ENCODE peak calls at places on chromosomes 11 and 22, in ten cellular contexts. One of them, this sample, is unnamed.

GRCh38 chr11:78374917-78375316 is 42.7 kb downstream of the GAB2 start:
- DNase-seq in GM12865: no peak
- DNase-seq in cardiac fibroblast: no peak
- DNase-seq in foreskin keratinocyte: no peak
- DNase-seq in spleen: no peak
- DNase-seq in ovary: no peak
- DNase-seq in mammary epithelial cell: no peak
- DNase-seq in testis: no peak
- DNase-seq in heart left ventricle: no peak
- DNase-seq in endothelial cell: no peak
- DNase-seq in this sample: no peak

GRCh38 chr22:32803020-32803758 is 1.7 kb downstream of the TIMP3 start:
- DNase-seq in cardiac fibroblast: no peak
- DNase-seq in foreskin keratinocyte: peak
- DNase-seq in endothelial cell: no peak
- DNase-seq in mammary epithelial cell: peak
- DNase-seq in testis: no peak
- DNase-seq in spleen: no peak
- DNase-seq in ovary: no peak
- DNase-seq in heart left ventricle: no peak
- DNase-seq in GM12865: no peak
- DNase-seq in this sample: no peak

GRCh38 chr22:17105143-17106129 is 15.7 kb downstream of the TMEM121B start:
- DNase-seq in foreskin keratinocyte: no peak
- DNase-seq in spleen: no peak
- DNase-seq in cardiac fibroblast: no peak
- DNase-seq in ovary: no peak
- DNase-seq in endothelial cell: no peak
- DNase-seq in mammary epithelial cell: no peak
- DNase-seq in testis: no peak
- DNase-seq in heart left ventricle: no peak
- DNase-seq in GM12865: no peak
- DNase-seq in this sample: peak

GRCh38 chr22:43363580-43364435 is 20.6 kb upstream of the SCUBE1 start:
- DNase-seq in GM12865: no peak
- DNase-seq in endothelial cell: no peak
- DNase-seq in cardiac fibroblast: no peak
- DNase-seq in mammary epithelial cell: no peak
- DNase-seq in testis: no peak
- DNase-seq in heart left ventricle: no peak
- DNase-seq in spleen: no peak
- DNase-seq in foreskin keratinocyte: no peak
- DNase-seq in ovary: no peak
- DNase-seq in this sample: no peak

GRCh38 chr22:20422271-20422958 is 15.2 kb downstream of the SCARF2 start:
- DNase-seq in mammary epithelial cell: no peak
- DNase-seq in testis: no peak
- DNase-seq in cardiac fibroblast: no peak
- DNase-seq in endothelial cell: no peak
- DNase-seq in ovary: no peak
- DNase-seq in GM12865: no peak
- DNase-seq in foreskin keratinocyte: no peak
- DNase-seq in heart left ventricle: no peak
- DNase-seq in spleen: peak
- DNase-seq in this sample: peak

GRCh38 chr22:30327864-30328345 is 1.2 kb upstream of the TBC1D10A start:
- DNase-seq in testis: no peak
- DNase-seq in cardiac fibroblast: no peak
- DNase-seq in endothelial cell: no peak
- DNase-seq in mammary epithelial cell: peak
- DNase-seq in heart left ventricle: no peak
- DNase-seq in GM12865: no peak
- DNase-seq in foreskin keratinocyte: no peak
- DNase-seq in spleen: no peak
- DNase-seq in ovary: no peak
- DNase-seq in this sample: no peak

GRCh38 chr11:2513441-2513840 is 68.6 kb downstream of the KCNQ1 start:
- DNase-seq in heart left ventricle: no peak
- DNase-seq in cardiac fibroblast: no peak
- DNase-seq in spleen: peak
- DNase-seq in ovary: no peak
- DNase-seq in testis: no peak
- DNase-seq in foreskin keratinocyte: no peak
- DNase-seq in mammary epithelial cell: no peak
- DNase-seq in GM12865: no peak
- DNase-seq in endothelial cell: no peak
- DNase-seq in this sample: peak

GRCh38 chr11:68340003-68340767 is 27.8 kb downstream of the LRP5 start:
- DNase-seq in GM12865: peak
- DNase-seq in foreskin keratinocyte: no peak
- DNase-seq in testis: no peak
- DNase-seq in heart left ventricle: no peak
- DNase-seq in ovary: no peak
- DNase-seq in cardiac fibroblast: no peak
- DNase-seq in endothelial cell: no peak
- DNase-seq in spleen: no peak
- DNase-seq in mammary epithelial cell: no peak
- DNase-seq in this sample: no peak

GRCh38 chr11:3837793-3838192 is 3.0 kb downstream of the RHOG start:
- DNase-seq in foreskin keratinocyte: no peak
- DNase-seq in cardiac fibroblast: peak
- DNase-seq in heart left ventricle: peak
- DNase-seq in mammary epithelial cell: no peak
- DNase-seq in testis: peak
- DNase-seq in ovary: no peak
- DNase-seq in endothelial cell: peak
- DNase-seq in spleen: peak
- DNase-seq in GM12865: peak
- DNase-seq in this sample: no peak

GRCh38 chr22:46081036-46081830 is 69.1 kb upstream of the PPARA start:
- DNase-seq in mammary epithelial cell: peak
- DNase-seq in spleen: peak
- DNase-seq in foreskin keratinocyte: no peak
- DNase-seq in endothelial cell: no peak
- DNase-seq in ovary: no peak
- DNase-seq in cardiac fibroblast: no peak
- DNase-seq in testis: peak
- DNase-seq in GM12865: no peak
- DNase-seq in heart left ventricle: no peak
- DNase-seq in this sample: peak

GRCh38 chr22:46545041-46545796 is 7.8 kb upstream of the CELSR1 start:
- DNase-seq in spleen: peak
- DNase-seq in endothelial cell: no peak
- DNase-seq in testis: no peak
- DNase-seq in foreskin keratinocyte: no peak
- DNase-seq in heart left ventricle: no peak
- DNase-seq in ovary: no peak
- DNase-seq in mammary epithelial cell: peak
- DNase-seq in GM12865: peak
- DNase-seq in cardiac fibroblast: no peak
- DNase-seq in this sample: no peak

GRCh38 chr11:6813651-6814050 is 14.2 kb upstream of the OR6A2 start:
- DNase-seq in foreskin keratinocyte: no peak
- DNase-seq in ovary: no peak
- DNase-seq in mammary epithelial cell: no peak
- DNase-seq in endothelial cell: no peak
- DNase-seq in spleen: no peak
- DNase-seq in GM12865: no peak
- DNase-seq in testis: no peak
- DNase-seq in heart left ventricle: no peak
- DNase-seq in cardiac fibroblast: no peak
- DNase-seq in this sample: no peak

GRCh38 chr22:23315341-23315917 is 135.1 kb downstream of the BCR start:
- DNase-seq in mammary epithelial cell: peak
- DNase-seq in endothelial cell: peak
- DNase-seq in heart left ventricle: peak
- DNase-seq in spleen: peak
- DNase-seq in ovary: peak
- DNase-seq in foreskin keratinocyte: peak
- DNase-seq in testis: peak
- DNase-seq in GM12865: peak
- DNase-seq in cardiac fibroblast: peak
- DNase-seq in this sample: peak

GRCh38 chr11:4087551-4087950 is 7.0 kb upstream of the RRM1 start:
- DNase-seq in heart left ventricle: no peak
- DNase-seq in foreskin keratinocyte: no peak
- DNase-seq in testis: no peak
- DNase-seq in ovary: no peak
- DNase-seq in spleen: no peak
- DNase-seq in endothelial cell: no peak
- DNase-seq in GM12865: no peak
- DNase-seq in cardiac fibroblast: no peak
- DNase-seq in mammary epithelial cell: no peak
- DNase-seq in this sample: no peak

GRCh38 chr22:25448435-25449051 is 115.9 kb upstream of the GRK3 start:
- DNase-seq in cardiac fibroblast: peak
- DNase-seq in testis: no peak
- DNase-seq in GM12865: peak
- DNase-seq in mammary epithelial cell: peak
- DNase-seq in foreskin keratinocyte: no peak
- DNase-seq in endothelial cell: no peak
- DNase-seq in ovary: no peak
- DNase-seq in spleen: no peak
- DNase-seq in heart left ventricle: no peak
- DNase-seq in this sample: no peak

GRCh38 chr11:67422894-67423293 is 5.4 kb upstream of the RPS6KB2 start:
- DNase-seq in spleen: no peak
- DNase-seq in endothelial cell: no peak
- DNase-seq in ovary: no peak
- DNase-seq in foreskin keratinocyte: peak
- DNase-seq in GM12865: no peak
- DNase-seq in cardiac fibroblast: no peak
- DNase-seq in mammary epithelial cell: peak
- DNase-seq in testis: no peak
- DNase-seq in heart left ventricle: no peak
- DNase-seq in this sample: no peak

GRCh38 chr22:20142711-20143621 is 7.9 kb downstream of the CCDC188 start:
- DNase-seq in foreskin keratinocyte: no peak
- DNase-seq in cardiac fibroblast: no peak
- DNase-seq in ovary: no peak
- DNase-seq in testis: no peak
- DNase-seq in mammary epithelial cell: no peak
- DNase-seq in spleen: no peak
- DNase-seq in GM12865: no peak
- DNase-seq in heart left ventricle: no peak
- DNase-seq in endothelial cell: no peak
- DNase-seq in this sample: no peak

GRCh38 chr22:35452810-35453743 is 53.1 kb downstream of the MCM5 start:
- DNase-seq in cardiac fibroblast: no peak
- DNase-seq in foreskin keratinocyte: no peak
- DNase-seq in testis: no peak
- DNase-seq in mammary epithelial cell: no peak
- DNase-seq in GM12865: no peak
- DNase-seq in spleen: no peak
- DNase-seq in endothelial cell: no peak
- DNase-seq in heart left ventricle: no peak
- DNase-seq in ovary: no peak
- DNase-seq in this sample: no peak

DNA sequence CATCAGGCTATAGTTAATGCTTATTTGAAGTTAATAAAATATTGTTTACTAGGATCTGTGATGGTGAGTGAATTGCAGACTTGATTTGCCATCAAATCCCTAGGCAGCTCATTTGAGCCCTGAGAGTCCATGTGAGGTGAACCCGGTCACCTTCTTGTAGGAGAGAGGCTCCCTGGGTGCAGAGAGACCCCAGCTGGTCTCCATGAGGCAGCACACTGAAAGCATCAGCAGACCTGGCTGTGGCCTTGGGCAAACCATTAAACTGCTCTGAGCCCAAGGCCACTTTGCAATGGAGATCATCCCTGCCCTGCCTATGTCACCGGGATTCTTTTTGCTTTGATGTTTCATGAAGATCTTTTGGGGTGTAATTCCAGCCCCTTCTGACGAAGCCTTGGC is 125.2 kb downstream of the MICAL2 start:
- DNase-seq in cardiac fibroblast: peak
- DNase-seq in testis: peak
- DNase-seq in spleen: no peak
- DNase-seq in mammary epithelial cell: no peak
- DNase-seq in heart left ventricle: no peak
- DNase-seq in foreskin keratinocyte: no peak
- DNase-seq in ovary: peak
- DNase-seq in GM12865: peak
- DNase-seq in endothelial cell: no peak
- DNase-seq in this sample: no peak
- TF ChIP-seq CTCF in cardiac fibroblast: no peak
- TF ChIP-seq CTCF in testis: no peak
- TF ChIP-seq CTCF in spleen: no peak
- TF ChIP-seq CTCF in mammary epithelial cell: no peak
- TF ChIP-seq CTCF in heart left ventricle: peak
- TF ChIP-seq CTCF in foreskin keratinocyte: peak
- TF ChIP-seq CTCF in ovary: no peak
- TF ChIP-seq CTCF in GM12865: peak
- TF ChIP-seq CTCF in endothelial cell: no peak
- TF ChIP-seq CTCF in this sample: no peak

DNA sequence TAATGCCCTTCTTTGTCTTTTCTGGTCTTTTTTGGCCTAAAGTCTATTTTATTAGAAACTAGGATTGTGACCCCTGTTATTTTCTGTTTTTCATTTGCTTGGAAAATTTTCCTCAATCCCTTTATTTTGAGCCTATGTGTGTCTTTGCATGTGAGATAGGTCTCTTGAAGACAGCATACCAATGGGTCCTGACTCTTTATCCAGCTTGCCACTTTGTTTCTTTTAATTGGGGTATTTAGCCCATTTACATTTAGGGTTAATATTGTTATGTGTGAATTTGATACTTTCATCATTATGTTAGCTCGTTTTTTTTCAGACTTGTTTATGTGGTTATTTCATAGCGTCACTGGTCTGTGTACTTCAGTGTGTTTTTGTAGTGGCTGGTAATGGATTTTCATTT is 682.6 kb downstream of the JRKL start:
- DNase-seq in mammary epithelial cell: no peak
- DNase-seq in GM12865: no peak
- DNase-seq in endothelial cell: no peak
- DNase-seq in heart left ventricle: no peak
- DNase-seq in cardiac fibroblast: no peak
- DNase-seq in spleen: no peak
- DNase-seq in ovary: no peak
- DNase-seq in testis: no peak
- DNase-seq in foreskin keratinocyte: no peak
- DNase-seq in this sample: no peak
- TF ChIP-seq CTCF in mammary epithelial cell: no peak
- TF ChIP-seq CTCF in GM12865: no peak
- TF ChIP-seq CTCF in endothelial cell: no peak
- TF ChIP-seq CTCF in heart left ventricle: no peak
- TF ChIP-seq CTCF in cardiac fibroblast: no peak
- TF ChIP-seq CTCF in spleen: no peak
- TF ChIP-seq CTCF in ovary: no peak
- TF ChIP-seq CTCF in testis: no peak
- TF ChIP-seq CTCF in foreskin keratinocyte: no peak
- TF ChIP-seq CTCF in this sample: no peak

GRCh38 chr11:102367364-102367763 is 20.4 kb downstream of the BIRC2 start:
- DNase-seq in foreskin keratinocyte: no peak
- DNase-seq in mammary epithelial cell: no peak
- DNase-seq in endothelial cell: no peak
- DNase-seq in cardiac fibroblast: peak
- DNase-seq in GM12865: no peak
- DNase-seq in heart left ventricle: no peak
- DNase-seq in spleen: no peak
- DNase-seq in testis: no peak
- DNase-seq in ovary: no peak
- DNase-seq in this sample: no peak
- TF ChIP-seq CTCF in foreskin keratinocyte: peak
- TF ChIP-seq CTCF in mammary epithelial cell: no peak
- TF ChIP-seq CTCF in endothelial cell: no peak
- TF ChIP-seq CTCF in cardiac fibroblast: no peak
- TF ChIP-seq CTCF in GM12865: peak
- TF ChIP-seq CTCF in heart left ventricle: peak
- TF ChIP-seq CTCF in spleen: no peak
- TF ChIP-seq CTCF in testis: no peak
- TF ChIP-seq CTCF in ovary: no peak
- TF ChIP-seq CTCF in this sample: no peak

GRCh38 chr11:22426915-22427314 is 88.7 kb downstream of the SLC17A6 start:
- DNase-seq in testis: no peak
- DNase-seq in GM12865: no peak
- DNase-seq in ovary: no peak
- DNase-seq in heart left ventricle: no peak
- DNase-seq in endothelial cell: no peak
- DNase-seq in cardiac fibroblast: no peak
- DNase-seq in spleen: no peak
- DNase-seq in mammary epithelial cell: no peak
- DNase-seq in foreskin keratinocyte: no peak
- DNase-seq in this sample: no peak
- TF ChIP-seq CTCF in testis: no peak
- TF ChIP-seq CTCF in GM12865: no peak
- TF ChIP-seq CTCF in ovary: no peak
- TF ChIP-seq CTCF in heart left ventricle: peak
- TF ChIP-seq CTCF in endothelial cell: no peak
- TF ChIP-seq CTCF in cardiac fibroblast: no peak
- TF ChIP-seq CTCF in spleen: no peak
- TF ChIP-seq CTCF in mammary epithelial cell: no peak
- TF ChIP-seq CTCF in foreskin keratinocyte: peak
- TF ChIP-seq CTCF in this sample: no peak